ENCODE peak calls at places on chromosome 5, in ten cellular contexts. M is HEK293T, L is OCI-LY7, V is GM19239, C is HCT116, R is naive B cell, O is sciatic nerve, P is NCI-H82, W is anterior cingulate cortex, Q is NCI-H2029 treated with DMSO at 0.1 percent for 48 hours. I is an unnamed sample.

GRCh38 chr5:158758666-158759065 is 341.1 kb downstream of the EBF1 start:
- DNase-seq in M (no peak), L (no peak), V (no peak), C (no peak), R (no peak), O (no peak), P (no peak), W (no peak), Q (no peak), I (no peak)

GRCh38 chr5:59582746-59583145 is 310.8 kb downstream of the PDE4D start:
- DNase-seq in M (no peak), L (no peak), V (no peak), C (no peak), R (no peak), O (no peak), P (peak; percentile 43), W (no peak), Q (no peak), I (no peak)

GRCh38 chr5:89265511-89266169 is 382.7 kb upstream of the MEF2C start:
- DNase-seq in M (no peak), L (no peak), V (no peak), C (no peak), R (no peak), O (no peak), P (no peak), W (no peak), Q (no peak), I (no peak)

GRCh38 chr5:10565785-10566506 is 2.1 kb downstream of the ANKRD33B start:
- DNase-seq in M (no peak), L (peak; percentile 63), V (no peak), C (no peak), R (no peak), O (no peak), P (peak; percentile 52), W (no peak), Q (no peak), I (no peak)

GRCh38 chr5:81852277-81853004 is 101.5 kb upstream of the SSBP2 start:
- DNase-seq in M (no peak), L (peak; percentile 76), V (peak; percentile 4), C (peak; percentile 51), R (peak; percentile 12), O (no peak), P (peak; percentile 6), W (peak; percentile 21), Q (no peak), I (peak; percentile 29)

GRCh38 chr5:174374206-174374605 is 328.7 kb downstream of the NSG2 start:
- DNase-seq in M (no peak), L (no peak), V (no peak), C (no peak), R (no peak), O (no peak), P (no peak), W (no peak), Q (no peak), I (no peak)

GRCh38 chr5:139710370-139711066 is 62.4 kb downstream of the CXXC5 start:
- DNase-seq in M (peak; percentile 37), L (peak; percentile 63), V (no peak), C (no peak), R (peak; percentile 90), O (peak; percentile 73), P (peak; percentile 55), W (peak; percentile 57), Q (no peak), I (peak; percentile 75)

GRCh38 chr5:169356811-169357210 is 55.9 kb upstream of the SLIT3 start:
- DNase-seq in M (no peak), L (no peak), V (no peak), C (no peak), R (no peak), O (no peak), P (no peak), W (no peak), Q (no peak), I (no peak)

GRCh38 chr5:168350315-168350714 is 58.9 kb downstream of the WWC1 start:
- DNase-seq in M (no peak), L (no peak), V (no peak), C (no peak), R (no peak), O (no peak), P (no peak), W (no peak), Q (no peak), I (no peak)

GRCh38 chr5:7753596-7753995 is 97.3 kb downstream of the CFAP90 start:
- DNase-seq in M (no peak), L (no peak), V (no peak), C (no peak), R (no peak), O (no peak), P (no peak), W (no peak), Q (no peak), I (no peak)

I was measured in neuronal stem cell.